ENCODE peak calls at places on chromosomes 1 and 21, in six cellular contexts. O is heart left ventricle, S is vagina, N is heart right ventricle, T is OCI-LY7, Z is breast epithelium. J is an unnamed sample.

GRCh38 chr1:113859478-113860175 is 11.9 kb downstream of the PTPN22 start:
- DNase-seq in O (no peak), T (peak; percentile 85), S (no peak), Z (no peak), N (no peak), J (no peak)

GRCh38 chr1:93178418-93178817 is 1.8 kb downstream of the TMED5 start:
- DNase-seq in T (no peak), Z (no peak), N (no peak), S (no peak), O (no peak), J (no peak)

GRCh38 chr1:241624925-241625324 is 15.2 kb downstream of the CHML start:
- DNase-seq in Z (no peak), O (no peak), T (no peak), S (no peak), N (no peak), J (no peak)

GRCh38 chr1:39269791-39270342 is 65.4 kb downstream of the MACF1 start:
- DNase-seq in S (no peak), Z (no peak), O (no peak), T (peak; percentile 93), N (no peak), J (peak; percentile 53)

GRCh38 chr1:70360321-70360720 is 5.8 kb upstream of the ANKRD13C start:
- DNase-seq in T (no peak), S (no peak), Z (no peak), N (no peak), O (no peak), J (peak; percentile 73)

GRCh38 chr1:39509360-39510009 is 18.0 kb downstream of the BMP8A start:
- DNase-seq in T (peak; percentile 71), O (peak; percentile 64), N (peak; percentile 44), S (no peak), Z (no peak), J (no peak)

GRCh38 chr1:248821641-248822040 is 4.1 kb downstream of the SH3BP5L start:
- DNase-seq in T (no peak), N (no peak), S (peak; percentile 93), O (no peak), Z (peak; percentile 5), J (no peak)

GRCh38 chr1:26536521-26536920 is 7.0 kb downstream of the RPS6KA1 start:
- DNase-seq in O (no peak), T (no peak), S (no peak), Z (no peak), N (no peak), J (no peak)

GRCh38 chr1:97632075-97632474 is 288.8 kb downstream of the DPYD start:
- DNase-seq in N (no peak), O (no peak), S (no peak), T (no peak), Z (no peak), J (no peak)

GRCh38 chr1:180094705-180095280 is 59.9 kb upstream of the QSOX1 start:
- DNase-seq in O (no peak), Z (no peak), N (no peak), T (no peak), S (no peak), J (no peak)

GRCh38 chr1:57494679-57495078 is 70.8 kb upstream of the DAB1 start:
- DNase-seq in T (no peak), S (no peak), N (no peak), Z (no peak), O (no peak), J (no peak)

GRCh38 chr1:114126696-114127095 is 27.0 kb downstream of the SYT6 start:
- DNase-seq in N (no peak), T (no peak), O (peak; percentile 34), S (no peak), Z (no peak), J (no peak)

DNA sequence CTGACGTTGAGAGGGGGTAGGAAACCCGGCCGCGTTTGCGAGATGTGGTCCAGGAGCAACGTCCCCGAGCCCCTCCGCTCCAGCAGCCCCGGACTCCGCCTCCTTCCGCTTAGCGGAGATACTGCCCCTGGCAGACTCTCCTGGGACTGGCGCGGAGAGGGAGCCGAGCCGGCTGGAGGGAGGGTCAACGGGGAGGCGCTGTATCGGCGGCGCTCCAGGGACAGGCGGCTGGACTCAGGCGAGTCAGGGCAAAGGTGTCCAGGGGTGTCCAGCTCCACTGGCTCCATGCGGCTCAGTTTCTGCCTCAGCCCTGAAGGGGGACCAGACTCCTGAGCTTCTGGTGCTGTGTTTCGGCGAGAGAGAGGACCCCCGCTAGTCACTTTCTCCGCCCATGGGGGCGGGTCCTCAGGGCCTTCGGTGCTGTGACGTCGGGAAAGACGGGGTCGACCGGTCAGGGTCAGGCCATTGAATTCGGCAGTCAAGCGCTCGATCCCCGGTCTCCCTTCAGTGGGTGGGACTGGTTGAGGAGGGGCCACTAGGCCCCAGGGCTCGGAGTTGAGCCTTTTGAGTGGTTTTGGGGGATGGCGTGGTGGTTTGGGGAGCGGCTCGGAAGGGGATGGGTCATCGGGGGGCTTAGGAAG is 2.8 kb upstream of the LIX1L start:
- DNase-seq in O (peak; percentile 93), Z (peak; percentile 55), N (peak; percentile 87), T (no peak), S (no peak), J (peak; percentile 46)
- H3K4me1 ChIP-seq in O (peaks cover 1% of the 10 kb centered on the region), Z (peaks cover 12% of the 10 kb centered on the region), N (peaks cover 41% of the 10 kb centered on the region), T (peaks cover 79% of the 10 kb centered on the region), S (peaks cover 70% of the 10 kb centered on the region), J (peaks cover 26% of the 10 kb centered on the region)

GRCh38 chr21:45507888-45508508 is 34.2 kb downstream of the SLC19A1 start:
- DNase-seq in S (no peak), N (no peak), T (no peak), Z (no peak), O (no peak), J (peak; percentile 28)

GRCh38 chr21:45508607-45509565 is 33.4 kb downstream of the SLC19A1 start:
- DNase-seq in Z (no peak), N (peak; percentile 11), T (no peak), S (no peak), O (peak; percentile 20), J (no peak)

GRCh38 chr21:45506836-45507522 is 35.3 kb downstream of the SLC19A1 start:
- DNase-seq in N (peak; percentile 9), O (peak; percentile 7), T (no peak), S (no peak), Z (no peak), J (peak; percentile 25)

GRCh38 chr21:45506241-45506817 is 35.9 kb downstream of the SLC19A1 start:
- DNase-seq in Z (no peak), N (no peak), S (no peak), O (peak; percentile 19), T (no peak), J (no peak)

GRCh38 chr21:45507523-45507875 is 34.7 kb downstream of the SLC19A1 start:
- DNase-seq in O (no peak), S (no peak), T (no peak), N (no peak), Z (no peak), J (peak; percentile 32)
- TF ChIP-seq CTCF in O (no peak), S (no peak), T (no peak), N (no peak), Z (no peak), J (no peak)

GRCh38 chr1:208344202-208344601 is 100.0 kb upstream of the PLXNA2 start:
- DNase-seq in O (no peak), T (no peak), N (no peak), Z (no peak), S (no peak), J (no peak)
- H3K9me3 ChIP-seq in O (no peaks in the 10 kb centered on the region), T (no peaks in the 10 kb centered on the region), N (no peaks in the 10 kb centered on the region), Z (no peaks in the 10 kb centered on the region), S (no peaks in the 10 kb centered on the region), J (no peaks in the 10 kb centered on the region)

GRCh38 chr1:17563494-17564281 is 24.2 kb downstream of the ARHGEF10L start:
- DNase-seq in O (peak; percentile 78), N (peak; percentile 59), S (no peak), Z (no peak), T (no peak), J (no peak)

GRCh38 chr1:17567582-17567981 is 28.1 kb downstream of the ARHGEF10L start:
- DNase-seq in N (no peak), Z (no peak), T (no peak), O (peak; percentile 51), S (no peak), J (no peak)

GRCh38 chr1:17564458-17565393 is 25.2 kb downstream of the ARHGEF10L start:
- DNase-seq in O (no peak), S (no peak), N (no peak), T (no peak), Z (peak; percentile 84), J (no peak)

GRCh38 chr1:17566892-17567291 is 27.4 kb downstream of the ARHGEF10L start:
- DNase-seq in O (peak; percentile 54), S (no peak), Z (no peak), N (no peak), T (no peak), J (no peak)

DNA sequence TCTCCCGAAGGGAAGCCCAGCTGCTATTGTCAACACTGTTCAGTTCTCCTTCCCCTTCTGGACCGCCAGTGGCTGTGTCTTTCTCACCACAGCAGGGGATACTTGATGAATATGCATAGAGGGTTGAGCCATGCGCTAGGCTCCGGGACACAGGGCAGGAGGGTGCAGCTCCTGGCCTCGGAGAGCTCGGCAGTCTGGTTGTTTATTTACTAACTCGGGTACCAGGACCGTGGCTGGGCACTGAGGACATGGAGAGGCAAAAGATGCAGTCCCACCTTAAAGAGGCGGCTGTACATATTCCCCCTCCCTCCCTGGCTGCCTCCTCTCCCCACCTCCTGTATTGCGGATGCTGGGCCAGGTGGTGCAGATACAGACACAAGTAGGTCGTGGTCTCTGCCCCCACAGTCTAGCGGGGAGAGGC is 26.1 kb downstream of the ARHGEF10L start:
- DNase-seq in S (no peak), Z (no peak), T (no peak), O (peak; percentile 44), N (no peak), J (no peak)
- H3K4me1 ChIP-seq in S (peaks cover 97% of the 10 kb centered on the region), Z (peaks cover 15% of the 10 kb centered on the region), T (no peaks in the 10 kb centered on the region), O (peaks cover 58% of the 10 kb centered on the region), N (peaks cover 90% of the 10 kb centered on the region), J (peaks cover 14% of the 10 kb centered on the region)

DNA sequence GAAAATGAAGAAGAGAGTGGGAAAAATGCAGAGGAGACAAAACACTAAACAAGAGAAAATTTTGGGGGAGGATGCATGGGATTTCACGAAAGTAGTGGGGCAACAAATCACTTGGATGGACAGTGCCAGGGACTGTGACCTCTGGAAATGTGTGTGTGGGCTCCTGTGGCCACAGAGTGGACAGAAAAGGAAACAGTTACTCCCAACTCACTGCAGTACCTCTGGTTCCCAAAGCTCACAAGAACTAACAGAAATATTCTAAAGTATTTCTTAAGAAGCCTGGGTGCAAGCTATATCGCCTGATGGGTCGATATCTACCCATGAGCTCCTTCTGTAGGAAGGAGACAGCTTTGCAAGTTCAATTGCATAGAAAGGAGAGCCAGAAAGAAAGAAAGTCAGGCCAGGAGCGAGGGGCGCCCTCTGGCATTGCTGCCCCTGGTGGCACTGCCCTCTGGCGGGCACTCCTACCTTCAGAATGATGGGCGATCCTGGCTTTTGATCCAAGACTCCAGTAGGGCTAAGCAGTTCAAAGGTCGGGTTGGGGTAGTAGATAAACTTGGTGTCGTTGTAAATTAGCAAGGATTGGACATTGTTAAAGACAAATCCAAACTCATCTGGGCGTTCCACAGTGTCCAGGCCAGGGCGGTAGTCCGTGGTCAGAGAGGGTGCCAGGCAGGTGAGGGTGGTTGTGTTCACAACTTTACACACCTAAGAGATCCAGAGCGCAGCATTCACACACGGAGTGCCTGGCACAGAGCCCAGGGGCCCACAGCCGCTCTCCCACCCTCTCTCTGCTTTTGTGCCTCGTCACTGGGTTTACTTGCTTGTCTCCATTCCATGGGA is 134.7 kb upstream of the CD34 start:
- DNase-seq in N (no peak), S (no peak), O (no peak), T (no peak), Z (no peak), J (no peak)
- TF ChIP-seq CTCF in N (no peak), S (no peak), O (no peak), T (no peak), Z (no peak), J (no peak)